ENCODE peak calls at places on chromosomes 13 and 19, in eight cellular contexts. W, G, I, T, K, M, Y and F are unnamed samples.

GRCh38 chr19:39389621-39390414 is 1.1 kb downstream of the PAF1 start:
- DNase-seq in W (no peak), G (no peak), I (no peak), T (no peak), K (no peak), M (no peak), Y (no peak), F (no peak)

GRCh38 chr13:72514141-72514540 is 213.3 kb downstream of the MZT1 start:
- DNase-seq in W (no peak), G (no peak), I (no peak), T (no peak), K (no peak), M (no peak), Y (no peak), F (no peak)

GRCh38 chr13:46905249-46905648 is 8.4 kb upstream of the HTR2A start:
- DNase-seq in W (no peak), G (no peak), I (no peak), T (no peak), K (no peak), M (no peak), Y (no peak), F (no peak)

GRCh38 chr19:5424192-5424973 is 30.8 kb upstream of the ZNRF4 start:
- DNase-seq in W (no peak), G (no peak), I (no peak), T (no peak), K (no peak), M (no peak), Y (no peak), F (no peak)

GRCh38 chr13:77031869-77032268 is 4.9 kb upstream of the FBXL3 start:
- DNase-seq in W (no peak), G (no peak), I (no peak), T (no peak), K (no peak), M (no peak), Y (no peak), F (no peak)

GRCh38 chr13:77811981-77812380 is 106.7 kb downstream of the EDNRB start:
- DNase-seq in W (no peak), G (no peak), I (no peak), T (no peak), K (no peak), M (no peak), Y (no peak), F (no peak)

GRCh38 chr19:1646149-1646930 is 6.1 kb downstream of the TCF3 start:
- DNase-seq in W (no peak), G (no peak), I (no peak), T (no peak), K (no peak), M (peak; percentile 39), Y (no peak), F (no peak)

GRCh38 chr19:39568604-39569003 is 28.6 kb upstream of the EID2 start:
- DNase-seq in W (no peak), G (no peak), I (no peak), T (no peak), K (no peak), M (no peak), Y (no peak), F (no peak)

GRCh38 chr19:3723110-3723488 is 14.9 kb downstream of the TJP3 start:
- DNase-seq in W (no peak), G (no peak), I (no peak), T (no peak), K (no peak), M (no peak), Y (no peak), F (no peak)

GRCh38 chr19:2101417-2102335 is 5.0 kb downstream of the IZUMO4 start:
- DNase-seq in W (no peak), G (peak; percentile 30), I (no peak), T (no peak), K (no peak), M (no peak), Y (no peak), F (peak; percentile 65)